ENCODE peak calls at places on chromosome 3, in seven cellular contexts. One of them, this sample, is unnamed.

GRCh38 chr3:178318957-178319528 is 217.2 kb upstream of the KCNMB2 start:
- DNase-seq in trophoblast cell: peak
- DNase-seq in IMR-90: no peak
- DNase-seq in H1: no peak
- DNase-seq in mesenchymal stem cell: no peak
- DNase-seq in neuronal stem cell: no peak
- DNase-seq in H9: no peak
- DNase-seq in this sample: peak

GRCh38 chr3:8501388-8502131 is at the start of gene LMCD1:
- DNase-seq in trophoblast cell: peak
- DNase-seq in IMR-90: peak
- DNase-seq in mesenchymal stem cell: peak
- DNase-seq in neuronal stem cell: peak
- DNase-seq in H9: peak
- DNase-seq in H1: peak
- DNase-seq in this sample: peak

GRCh38 chr3:118587037-118587741 is 447.5 kb downstream of the IGSF11 start:
- DNase-seq in IMR-90: no peak
- DNase-seq in H9: no peak
- DNase-seq in H1: no peak
- DNase-seq in mesenchymal stem cell: no peak
- DNase-seq in trophoblast cell: no peak
- DNase-seq in neuronal stem cell: no peak
- DNase-seq in this sample: no peak

GRCh38 chr3:165837058-165837525 is at the start of gene BCHE:
- DNase-seq in neuronal stem cell: peak
- DNase-seq in H9: peak
- DNase-seq in trophoblast cell: no peak
- DNase-seq in IMR-90: peak
- DNase-seq in H1: no peak
- DNase-seq in mesenchymal stem cell: peak
- DNase-seq in this sample: peak

GRCh38 chr3:63977893-63978292 is 45.4 kb downstream of the PSMD6 start:
- DNase-seq in mesenchymal stem cell: no peak
- DNase-seq in neuronal stem cell: no peak
- DNase-seq in H1: no peak
- DNase-seq in IMR-90: no peak
- DNase-seq in H9: no peak
- DNase-seq in trophoblast cell: no peak
- DNase-seq in this sample: no peak

GRCh38 chr3:54164192-54164975 is 42.0 kb downstream of the CACNA2D3 start:
- DNase-seq in H9: no peak
- DNase-seq in trophoblast cell: no peak
- DNase-seq in H1: no peak
- DNase-seq in neuronal stem cell: no peak
- DNase-seq in IMR-90: no peak
- DNase-seq in mesenchymal stem cell: no peak
- DNase-seq in this sample: no peak

GRCh38 chr3:161854232-161854771 is 357.7 kb downstream of the OTOL1 start:
- DNase-seq in mesenchymal stem cell: peak
- DNase-seq in H1: peak
- DNase-seq in H9: peak
- DNase-seq in trophoblast cell: peak
- DNase-seq in neuronal stem cell: no peak
- DNase-seq in IMR-90: peak
- DNase-seq in this sample: peak

GRCh38 chr3:64382171-64382570 is 156.9 kb upstream of the PRICKLE2 start:
- DNase-seq in IMR-90: peak
- DNase-seq in H1: no peak
- DNase-seq in neuronal stem cell: no peak
- DNase-seq in H9: no peak
- DNase-seq in mesenchymal stem cell: peak
- DNase-seq in trophoblast cell: no peak
- DNase-seq in this sample: no peak

GRCh38 chr3:46538803-46539442 is 27.2 kb downstream of the LRRC2 start:
- DNase-seq in H9: no peak
- DNase-seq in mesenchymal stem cell: peak
- DNase-seq in trophoblast cell: no peak
- DNase-seq in neuronal stem cell: no peak
- DNase-seq in H1: no peak
- DNase-seq in IMR-90: peak
- DNase-seq in this sample: peak

GRCh38 chr3:64617610-64618009 is 70.2 kb downstream of the ADAMTS9 start:
- DNase-seq in IMR-90: no peak
- DNase-seq in H1: no peak
- DNase-seq in H9: no peak
- DNase-seq in mesenchymal stem cell: no peak
- DNase-seq in neuronal stem cell: no peak
- DNase-seq in trophoblast cell: no peak
- DNase-seq in this sample: no peak

GRCh38 chr3:25428003-25428861 is at the start of gene RARB:
- DNase-seq in IMR-90: peak
- DNase-seq in H9: peak
- DNase-seq in H1: peak
- DNase-seq in neuronal stem cell: peak
- DNase-seq in trophoblast cell: peak
- DNase-seq in mesenchymal stem cell: peak
- DNase-seq in this sample: peak

GRCh38 chr3:70531063-70531657 is 218.7 kb upstream of the MDFIC2 start:
- DNase-seq in mesenchymal stem cell: peak
- DNase-seq in H9: no peak
- DNase-seq in neuronal stem cell: peak
- DNase-seq in IMR-90: peak
- DNase-seq in H1: no peak
- DNase-seq in trophoblast cell: peak
- DNase-seq in this sample: peak

GRCh38 chr3:100334340-100335136 is at the start of gene NIT2:
- DNase-seq in neuronal stem cell: peak
- DNase-seq in H1: peak
- DNase-seq in mesenchymal stem cell: peak
- DNase-seq in trophoblast cell: peak
- DNase-seq in IMR-90: peak
- DNase-seq in H9: peak
- DNase-seq in this sample: peak

GRCh38 chr3:61442696-61443095 is 118.7 kb upstream of the PTPRG start:
- DNase-seq in trophoblast cell: no peak
- DNase-seq in H1: no peak
- DNase-seq in neuronal stem cell: no peak
- DNase-seq in IMR-90: no peak
- DNase-seq in H9: no peak
- DNase-seq in mesenchymal stem cell: no peak
- DNase-seq in this sample: no peak

GRCh38 chr3:161672478-161672877 is 175.9 kb downstream of the OTOL1 start:
- DNase-seq in trophoblast cell: no peak
- DNase-seq in IMR-90: no peak
- DNase-seq in mesenchymal stem cell: no peak
- DNase-seq in H1: no peak
- DNase-seq in H9: no peak
- DNase-seq in neuronal stem cell: no peak
- DNase-seq in this sample: no peak

GRCh38 chr3:184648726-184649125 is 63.1 kb downstream of the MAGEF1 start:
- DNase-seq in H1: no peak
- DNase-seq in trophoblast cell: no peak
- DNase-seq in H9: no peak
- DNase-seq in IMR-90: no peak
- DNase-seq in neuronal stem cell: no peak
- DNase-seq in mesenchymal stem cell: no peak
- DNase-seq in this sample: no peak

GRCh38 chr3:42376397-42376798 is 34.0 kb downstream of the LYZL4 start:
- DNase-seq in mesenchymal stem cell: peak
- DNase-seq in H1: no peak
- DNase-seq in IMR-90: peak
- DNase-seq in trophoblast cell: no peak
- DNase-seq in neuronal stem cell: no peak
- DNase-seq in H9: no peak
- DNase-seq in this sample: no peak

GRCh38 chr3:177802151-177802900 is 605.0 kb upstream of the TBL1XR1 start:
- DNase-seq in mesenchymal stem cell: peak
- DNase-seq in H9: no peak
- DNase-seq in neuronal stem cell: no peak
- DNase-seq in H1: no peak
- DNase-seq in IMR-90: peak
- DNase-seq in trophoblast cell: no peak
- DNase-seq in this sample: no peak

GRCh38 chr3:47440131-47440530 is 35.6 kb downstream of the SCAP start:
- DNase-seq in H9: no peak
- DNase-seq in trophoblast cell: no peak
- DNase-seq in IMR-90: no peak
- DNase-seq in H1: no peak
- DNase-seq in neuronal stem cell: no peak
- DNase-seq in mesenchymal stem cell: peak
- DNase-seq in this sample: peak

GRCh38 chr3:43162573-43163084 is 56.8 kb upstream of the POMGNT2 start:
- DNase-seq in IMR-90: no peak
- DNase-seq in H9: no peak
- DNase-seq in neuronal stem cell: no peak
- DNase-seq in H1: no peak
- DNase-seq in mesenchymal stem cell: no peak
- DNase-seq in trophoblast cell: no peak
- DNase-seq in this sample: peak

GRCh38 chr3:56748663-56749231 is 53.0 kb downstream of the ARHGEF3 start:
- DNase-seq in mesenchymal stem cell: peak
- DNase-seq in neuronal stem cell: no peak
- DNase-seq in trophoblast cell: no peak
- DNase-seq in H1: no peak
- DNase-seq in IMR-90: no peak
- DNase-seq in H9: no peak
- DNase-seq in this sample: no peak

GRCh38 chr3:33170531-33170930 is 48.1 kb downstream of the SUSD5 start:
- DNase-seq in mesenchymal stem cell: no peak
- DNase-seq in trophoblast cell: no peak
- DNase-seq in H9: no peak
- DNase-seq in neuronal stem cell: no peak
- DNase-seq in IMR-90: no peak
- DNase-seq in H1: no peak
- DNase-seq in this sample: peak

GRCh38 chr3:33166095-33166494 is 52.3 kb downstream of the CRTAP start:
- DNase-seq in trophoblast cell: no peak
- DNase-seq in H9: no peak
- DNase-seq in IMR-90: no peak
- DNase-seq in H1: no peak
- DNase-seq in mesenchymal stem cell: no peak
- DNase-seq in neuronal stem cell: no peak
- DNase-seq in this sample: no peak

GRCh38 chr3:33165372-33165771 is 51.6 kb downstream of the CRTAP start:
- DNase-seq in IMR-90: no peak
- DNase-seq in H9: no peak
- DNase-seq in mesenchymal stem cell: no peak
- DNase-seq in trophoblast cell: no peak
- DNase-seq in neuronal stem cell: no peak
- DNase-seq in H1: no peak
- DNase-seq in this sample: no peak

GRCh38 chr3:33167716-33168339 is 50.8 kb downstream of the SUSD5 start:
- DNase-seq in mesenchymal stem cell: peak
- DNase-seq in H1: no peak
- DNase-seq in H9: no peak
- DNase-seq in trophoblast cell: no peak
- DNase-seq in neuronal stem cell: no peak
- DNase-seq in IMR-90: peak
- DNase-seq in this sample: peak

DNA sequence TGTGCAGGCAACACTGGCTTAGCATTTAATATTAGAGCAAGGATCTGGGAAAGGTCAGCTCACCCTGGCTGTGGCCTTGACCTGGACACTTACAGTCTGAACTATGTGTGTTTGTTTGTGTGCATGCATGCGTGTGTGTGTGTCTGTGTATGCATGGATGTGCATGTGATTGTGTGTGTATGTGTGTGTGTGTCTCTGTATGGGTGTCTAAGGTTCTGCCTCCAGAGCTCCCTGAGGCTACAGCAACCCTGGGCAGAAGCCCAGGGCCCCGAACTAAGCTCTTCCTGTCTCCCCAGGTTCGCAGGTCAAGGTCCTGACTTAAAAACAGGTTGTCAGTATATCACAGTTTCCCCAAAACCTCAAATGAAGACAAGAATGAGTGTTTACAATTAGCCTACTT is 51.3 kb downstream of the SUSD5 start:
- DNase-seq in H1: no peak
- DNase-seq in neuronal stem cell: no peak
- DNase-seq in H9: no peak
- DNase-seq in IMR-90: no peak
- DNase-seq in trophoblast cell: no peak
- DNase-seq in mesenchymal stem cell: no peak
- DNase-seq in this sample: no peak
- H2BK120ac ChIP-seq in H1: no peak
- H2BK120ac ChIP-seq in neuronal stem cell: no peak
- H2BK120ac ChIP-seq in H9: no peak
- H2BK120ac ChIP-seq in IMR-90: no peak
- H2BK120ac ChIP-seq in trophoblast cell: no peak
- H2BK120ac ChIP-seq in mesenchymal stem cell: no peak
- H2BK120ac ChIP-seq in this sample: no peak

DNA sequence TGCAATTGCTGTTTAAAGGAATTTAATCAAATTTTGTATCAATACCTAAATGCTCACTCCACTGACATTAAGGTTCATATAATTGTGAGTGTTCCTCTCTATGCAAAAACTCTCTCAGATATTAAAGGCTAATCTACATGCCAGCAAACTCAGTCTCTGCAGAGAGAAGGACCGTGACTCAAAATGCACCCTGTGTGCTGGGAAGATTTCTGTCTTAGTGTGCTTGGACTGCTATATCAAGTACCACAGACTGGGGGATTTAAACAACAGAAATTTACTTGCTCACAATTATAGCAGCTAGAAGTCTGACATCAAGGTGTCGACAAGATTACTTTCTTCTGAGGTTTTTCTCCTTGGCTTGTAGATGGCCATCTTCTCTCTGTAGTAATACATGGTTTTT is 18.6 kb upstream of the PFN2 start:
- DNase-seq in H9: no peak
- DNase-seq in trophoblast cell: no peak
- DNase-seq in mesenchymal stem cell: no peak
- DNase-seq in IMR-90: no peak
- DNase-seq in neuronal stem cell: no peak
- DNase-seq in H1: no peak
- DNase-seq in this sample: no peak
- H2BK120ac ChIP-seq in H9: no peak
- H2BK120ac ChIP-seq in trophoblast cell: no peak
- H2BK120ac ChIP-seq in mesenchymal stem cell: no peak
- H2BK120ac ChIP-seq in IMR-90: no peak
- H2BK120ac ChIP-seq in neuronal stem cell: no peak
- H2BK120ac ChIP-seq in H1: no peak
- H2BK120ac ChIP-seq in this sample: no peak

DNA sequence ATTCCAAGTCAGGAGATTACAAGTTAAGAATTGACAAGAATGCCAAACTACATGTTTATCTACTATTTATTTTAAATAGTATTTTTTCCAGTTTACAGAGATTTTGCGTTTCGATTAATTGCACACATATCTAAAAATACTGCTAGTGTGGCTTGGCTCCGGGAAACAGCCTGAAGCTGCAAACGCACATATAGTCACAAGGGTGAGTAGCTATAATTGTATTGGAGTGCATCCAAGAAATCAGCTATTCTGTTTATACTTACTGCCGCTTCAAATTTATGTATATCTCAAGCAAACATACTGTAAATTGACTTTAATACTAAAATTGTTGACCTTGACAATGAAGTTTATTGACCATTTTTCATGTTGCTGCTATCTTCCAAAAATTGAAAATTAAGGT is 77.0 kb upstream of the PLSCR5 start:
- DNase-seq in mesenchymal stem cell: no peak
- DNase-seq in trophoblast cell: no peak
- DNase-seq in H9: no peak
- DNase-seq in neuronal stem cell: no peak
- DNase-seq in H1: no peak
- DNase-seq in IMR-90: peak
- DNase-seq in this sample: no peak
- H2BK120ac ChIP-seq in mesenchymal stem cell: no peak
- H2BK120ac ChIP-seq in trophoblast cell: no peak
- H2BK120ac ChIP-seq in H9: no peak
- H2BK120ac ChIP-seq in neuronal stem cell: no peak
- H2BK120ac ChIP-seq in H1: no peak
- H2BK120ac ChIP-seq in IMR-90: no peak
- H2BK120ac ChIP-seq in this sample: no peak

GRCh38 chr3:68728343-68728742 is 204.0 kb downstream of the TAFA4 start:
- DNase-seq in mesenchymal stem cell: no peak
- DNase-seq in H1: no peak
- DNase-seq in IMR-90: no peak
- DNase-seq in trophoblast cell: peak
- DNase-seq in H9: no peak
- DNase-seq in neuronal stem cell: no peak
- DNase-seq in this sample: no peak
- H2BK120ac ChIP-seq in mesenchymal stem cell: no peak
- H2BK120ac ChIP-seq in H1: no peak
- H2BK120ac ChIP-seq in IMR-90: no peak
- H2BK120ac ChIP-seq in trophoblast cell: no peak
- H2BK120ac ChIP-seq in H9: no peak
- H2BK120ac ChIP-seq in neuronal stem cell: no peak
- H2BK120ac ChIP-seq in this sample: no peak

This sample was measured in mesendoderm.